ENCODE peak calls at places on chromosome 15, in six cellular contexts. Q, F, K, X, W and J are unnamed samples. For H3K4me1, the result is how much of the 10 kb centered on the place peaks cover.

GRCh38 chr15:37260255-37260654 is 159.9 kb upstream of the MEIS2 start:
- DNase-seq in Q (no peak), X (no peak), F (no peak), K (no peak), W (no peak), J (no peak)

GRCh38 chr15:83943849-83944404 is 290.0 kb downstream of the ADAMTSL3 start:
- DNase-seq in Q (peak), W (no peak), K (no peak), X (no peak), F (no peak), J (peak)

GRCh38 chr15:90465140-90465929 is 64.4 kb upstream of the CRTC3 start:
- DNase-seq in K (no peak), W (no peak), Q (peak), X (no peak), F (peak), J (no peak)

GRCh38 chr15:38144921-38145320 is 107.7 kb upstream of the SPRED1 start:
- DNase-seq in K (no peak), Q (peak), X (no peak), W (no peak), F (no peak), J (no peak)

GRCh38 chr15:65870889-65871533 is 1.7 kb downstream of the RAB11A start:
- DNase-seq in Q (peak), F (peak), X (no peak), K (no peak), W (no peak), J (no peak)

GRCh38 chr15:32131803-32132202 is 101.5 kb downstream of the CHRNA7 start:
- DNase-seq in X (no peak), W (no peak), K (no peak), F (no peak), Q (no peak), J (no peak)

GRCh38 chr15:49881433-49881832 is 237.6 kb downstream of the ATP8B4 start:
- DNase-seq in W (no peak), Q (no peak), F (no peak), K (no peak), X (no peak), J (no peak)

GRCh38 chr15:51322622-51323296 is 15.6 kb downstream of the CYP19A1 start:
- DNase-seq in Q (no peak), F (no peak), X (no peak), K (no peak), W (no peak), J (no peak)

GRCh38 chr15:34721802-34722795 is 32.7 kb downstream of the GJD2 start:
- DNase-seq in Q (peak), W (peak), K (peak), F (peak), X (peak), J (peak)

GRCh38 chr15:31223478-31224350 is 102.9 kb upstream of the KLF13 start:
- DNase-seq in Q (no peak), W (no peak), K (no peak), X (no peak), F (no peak), J (no peak)

GRCh38 chr15:73325191-73325980 is 43.4 kb downstream of the HCN4 start:
- DNase-seq in K (no peak), X (peak), W (no peak), F (no peak), Q (no peak), J (no peak)

GRCh38 chr15:34012461-34013028 is 26.5 kb downstream of the AVEN start:
- DNase-seq in Q (no peak), X (no peak), F (no peak), K (no peak), W (no peak), J (peak)

GRCh38 chr15:92714457-92715401 is 59.2 kb upstream of the FAM174B start:
- DNase-seq in Q (peak), W (no peak), F (peak), K (peak), X (peak), J (peak)

GRCh38 chr15:69272139-69272538 is 26.6 kb upstream of the PAQR5 start:
- DNase-seq in F (peak), K (peak), W (no peak), X (no peak), Q (no peak), J (no peak)

GRCh38 chr15:34049096-34049495 is 10.1 kb upstream of the AVEN start:
- DNase-seq in F (peak), K (no peak), X (no peak), Q (peak), W (no peak), J (peak)

GRCh38 chr15:60766391-60767128 is 287.6 kb upstream of the ICE2 start:
- DNase-seq in Q (no peak), F (no peak), X (no peak), K (no peak), W (no peak), J (no peak)

GRCh38 chr15:55868707-55869106 is 124.7 kb downstream of the NEDD4 start:
- DNase-seq in K (no peak), X (no peak), F (peak), Q (peak), W (no peak), J (peak)

GRCh38 chr15:42523331-42523730 is 25.3 kb downstream of the LRRC57 start:
- DNase-seq in Q (no peak), F (no peak), X (no peak), W (no peak), K (no peak), J (no peak)

GRCh38 chr15:27418729-27419128 is 447.7 kb downstream of the GABRG3 start:
- DNase-seq in W (no peak), X (peak), K (peak), F (no peak), Q (no peak), J (no peak)

GRCh38 chr15:57681011-57681410 is 25.5 kb upstream of the POLR2M start:
- DNase-seq in W (no peak), X (no peak), F (no peak), Q (no peak), K (no peak), J (no peak)

GRCh38 chr15:77494073-77494472 is 73.4 kb downstream of the HMG20A start:
- DNase-seq in F (no peak), Q (no peak), X (no peak), W (no peak), K (no peak), J (no peak)

GRCh38 chr15:78174398-78174797 is 25.2 kb downstream of the IDH3A start:
- DNase-seq in F (no peak), W (no peak), K (no peak), Q (no peak), X (no peak), J (no peak)

GRCh38 chr15:100667405-100668320 is 65.3 kb downstream of the ASB7 start:
- DNase-seq in W (no peak), Q (peak), X (no peak), K (no peak), F (peak), J (no peak)

GRCh38 chr15:68124700-68125099 is 70.6 kb downstream of the PIAS1 start:
- DNase-seq in X (no peak), Q (no peak), W (no peak), F (no peak), K (no peak), J (no peak)

GRCh38 chr15:72511536-72511935 is 37.4 kb downstream of the ARIH1 start:
- DNase-seq in K (no peak), X (no peak), F (no peak), Q (no peak), W (no peak), J (no peak)

GRCh38 chr15:92797168-92798052 is 102.7 kb upstream of the CHD2 start:
- DNase-seq in X (no peak), F (peak), W (no peak), Q (peak), K (peak), J (peak)

GRCh38 chr15:79829950-79830349 is 66.9 kb downstream of the MTHFS start:
- DNase-seq in W (no peak), K (no peak), F (no peak), X (no peak), Q (no peak), J (no peak)

GRCh38 chr15:89175617-89176191 is 45.7 kb downstream of the RLBP1 start:
- DNase-seq in F (no peak), X (no peak), Q (no peak), K (no peak), W (no peak), J (no peak)

GRCh38 chr15:68184616-68185470 is 20.3 kb downstream of the CALML4 start:
- DNase-seq in Q (no peak), F (no peak), X (no peak), W (no peak), K (no peak), J (no peak)

GRCh38 chr15:65008989-65009388 is 19.3 kb upstream of the SPG21 start:
- DNase-seq in F (no peak), W (no peak), X (no peak), K (no peak), Q (no peak), J (no peak)

GRCh38 chr15:44713006-44713966 is 2.0 kb downstream of the B2M start:
- DNase-seq in F (peak), Q (peak), W (no peak), X (no peak), K (no peak), J (no peak)
- H3K4me1 ChIP-seq in F (under half), Q (under half), W (under half), X (under half), K (under half), J (under half)

GRCh38 chr15:99464137-99464536 is 101.6 kb upstream of the MEF2A start:
- DNase-seq in F (no peak), K (no peak), W (no peak), X (no peak), Q (no peak), J (no peak)
- H4K91ac ChIP-seq in F (no peak), K (no peak), W (no peak), X (no peak), Q (no peak), J (no peak)

GRCh38 chr15:75182187-75183131 is 19.2 kb upstream of the C15orf39 start:
- DNase-seq in F (peak), X (peak), Q (peak), W (no peak), K (no peak), J (no peak)
- H3K4me1 ChIP-seq in F (under half), X (under half), Q (under half), W (under half), K (under half), J (under half)

GRCh38 chr15:87660494-87661129 is 595.9 kb downstream of the NTRK3 start:
- DNase-seq in F (peak), X (no peak), W (no peak), Q (no peak), K (no peak), J (no peak)
- H4K91ac ChIP-seq in F (no peak), X (no peak), W (no peak), Q (no peak), K (no peak), J (no peak)

GRCh38 chr15:40079456-40079855 is 29.2 kb downstream of the BMF start:
- DNase-seq in F (no peak), X (no peak), W (no peak), K (no peak), Q (no peak), J (peak)

GRCh38 chr15:40080104-40080503 is 28.6 kb downstream of the BMF start:
- DNase-seq in F (no peak), Q (no peak), W (no peak), K (no peak), X (no peak), J (no peak)

GRCh38 chr15:40082195-40082868 is 26.3 kb downstream of the BMF start:
- DNase-seq in Q (no peak), K (no peak), W (no peak), F (no peak), X (no peak), J (no peak)

GRCh38 chr15:40081691-40082194 is 26.9 kb downstream of the BMF start:
- DNase-seq in F (peak), W (no peak), Q (peak), X (peak), K (peak), J (peak)

DNA sequence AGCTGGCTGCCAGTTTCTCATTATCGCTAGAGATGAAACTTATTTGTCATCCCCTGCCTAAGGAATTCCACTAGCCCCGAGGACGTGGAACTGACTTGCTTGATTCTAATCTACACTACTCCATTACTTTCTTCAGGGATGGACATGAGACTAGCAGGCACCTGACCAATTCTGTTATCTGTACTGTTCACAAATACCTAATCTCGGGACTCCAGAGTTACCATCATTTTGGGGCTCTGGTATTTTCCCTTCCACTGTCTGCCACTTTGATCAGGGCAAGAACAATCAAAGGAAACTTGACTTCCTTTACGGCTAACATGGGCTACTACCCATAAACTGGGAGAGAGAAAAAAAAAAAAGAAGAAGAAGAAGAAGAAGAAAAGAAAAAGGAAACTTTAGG is 27.8 kb downstream of the BMF start:
- DNase-seq in Q (no peak), X (no peak), K (no peak), F (no peak), W (no peak), J (peak)
- H3K4me1 ChIP-seq in Q (under half), X (under half), K (under half), F (under half), W (under half), J (under half)

GRCh38 chr15:98765610-98766009 is 117.3 kb downstream of the IGF1R start:
- DNase-seq in K (no peak), W (no peak), X (no peak), F (no peak), Q (no peak), J (peak)

GRCh38 chr15:98760112-98760826 is 111.9 kb downstream of the IGF1R start:
- DNase-seq in Q (no peak), X (no peak), F (no peak), W (no peak), K (no peak), J (no peak)

GRCh38 chr15:98764296-98764695 is 116.0 kb downstream of the IGF1R start:
- DNase-seq in K (no peak), F (no peak), Q (no peak), X (no peak), W (no peak), J (no peak)

GRCh38 chr15:98760975-98761374 is 112.6 kb downstream of the IGF1R start:
- DNase-seq in W (no peak), K (no peak), F (no peak), Q (no peak), X (no peak), J (no peak)

GRCh38 chr15:98763179-98763578 is 114.8 kb downstream of the IGF1R start:
- DNase-seq in F (no peak), X (no peak), Q (no peak), K (no peak), W (no peak), J (no peak)
- H4K91ac ChIP-seq in F (no peak), X (no peak), Q (no peak), K (no peak), W (no peak), J (no peak)

GRCh38 chr15:40293905-40294895 is 11.3 kb upstream of the ANKRD63 start:
- DNase-seq in Q (no peak), F (no peak), X (no peak), K (no peak), W (no peak), J (no peak)
- H3K4me1 ChIP-seq in Q (under half), F (under half), X (under half), K (under half), W (under half), J (under half)

GRCh38 chr15:66963084-66963483 is 102.3 kb upstream of the SMAD3 start:
- DNase-seq in W (no peak), X (no peak), K (no peak), Q (no peak), F (no peak), J (no peak)

GRCh38 chr15:66964111-66964738 is 101.2 kb upstream of the SMAD3 start:
- DNase-seq in K (no peak), W (no peak), Q (no peak), F (no peak), X (no peak), J (no peak)

GRCh38 chr15:66964791-66965190 is 100.6 kb upstream of the SMAD3 start:
- DNase-seq in K (no peak), F (no peak), X (no peak), W (no peak), Q (no peak), J (no peak)

GRCh38 chr15:66962522-66962921 is 102.9 kb upstream of the SMAD3 start:
- DNase-seq in W (no peak), X (no peak), K (no peak), Q (no peak), F (no peak), J (no peak)

DNA sequence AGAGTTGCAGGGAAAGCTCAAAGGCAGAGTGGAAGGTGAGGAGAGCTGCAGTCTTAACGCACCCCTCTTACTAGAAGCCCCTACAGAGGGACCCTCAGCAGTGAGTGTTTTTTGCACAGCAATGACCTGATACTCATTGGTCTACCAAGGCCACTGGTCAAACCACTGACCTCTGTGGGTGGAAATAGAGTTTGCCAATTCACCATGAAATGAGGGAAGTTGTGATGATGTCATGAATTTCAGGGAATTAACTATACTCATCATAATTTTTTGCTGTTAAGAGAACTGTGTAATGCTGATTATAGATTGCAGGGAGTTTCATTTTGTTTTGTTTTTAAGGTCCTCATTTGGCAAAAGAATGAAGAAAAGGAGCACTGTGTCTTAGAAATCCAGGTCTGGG is 101.7 kb upstream of the SMAD3 start:
- DNase-seq in Q (peak), W (no peak), K (no peak), X (no peak), F (no peak), J (no peak)
- H4K91ac ChIP-seq in Q (no peak), W (no peak), K (no peak), X (no peak), F (no peak), J (no peak)

GRCh38 chr15:44715797-44716334 is 4.5 kb downstream of the B2M start:
- DNase-seq in W (no peak), X (no peak), K (no peak), F (no peak), Q (no peak), J (no peak)
- H3K4me1 ChIP-seq in W (under half), X (under half), K (under half), F (under half), Q (under half), J (under half)